ENCODE peak calls at places on chromosomes 4 and X, in eight cellular contexts. V is pancreas; O is activated T-helper 1 cell treated with anti-CD3 and anti-CD28 coated beads, Interleukin-12 subunit alpha, Interleukin-12 subunit beta, Interleukin-2, Interleukin-4 antibody, amounts not matched to agents 30 ng/mL and 10 ng/mL and 1 ng/mL, durations not matched to agents 14 hours and 24 hours and 36 hours; P is testis; K is natural killer cell treated with Interleukin-12 subunit alpha and Interleukin-12 subunit beta and Interleukin-15 and Interleukin-18, amount 100 ng/mL, for 72 hours; Q is bronchial epithelial cell; G is stimulated activated CD8-positive, alpha-beta memory T cell treated with anti-CD3 and anti-CD28 coated beads, Interleukin-15, amount 100 ng/mL, for 1 hour; L is small intestine. X is an unnamed sample.

GRCh38 chr4:8690811-8691775 is 98.5 kb downstream of the CPZ start:
- DNase-seq in V (no peak), O (no peak), K (no peak), G (no peak), L (no peak), P (no peak), Q (no peak), X (no peak)

GRCh38 chr4:175935016-175935661 is 123.1 kb upstream of the GPM6A start:
- DNase-seq in O (no peak), K (no peak), G (no peak), P (no peak), Q (peak; percentile 84), V (no peak), L (peak; percentile 4), X (no peak)

GRCh38 chr4:182578402-182578801 is 335.2 kb downstream of the TENM3 start:
- DNase-seq in V (no peak), L (no peak), O (no peak), K (no peak), P (no peak), Q (peak; percentile 90), G (no peak), X (no peak)

GRCh38 chr4:123588631-123589223 is 192.1 kb downstream of the SPRY1 start:
- DNase-seq in P (no peak), G (no peak), K (no peak), O (no peak), Q (no peak), L (no peak), V (no peak), X (no peak)

GRCh38 chrX:153161952-153162351 is 17.1 kb upstream of the MAGEA1 start:
- DNase-seq in Q (no peak), V (no peak), O (no peak), G (no peak), L (no peak), K (no peak), P (no peak), X (no peak)

GRCh38 chr4:76308548-76308947 is 2.0 kb downstream of the STBD1 start:
- DNase-seq in O (no peak), P (no peak), Q (no peak), K (no peak), V (peak; percentile 61), G (no peak), L (peak; percentile 83), X (no peak)

GRCh38 chr4:7186081-7186480 is 6.3 kb upstream of the SORCS2 start:
- DNase-seq in V (peak; percentile 67), G (no peak), P (no peak), L (peak; percentile 19), O (no peak), K (no peak), Q (no peak), X (no peak)

GRCh38 chr4:158682071-158682470 is 10.0 kb downstream of the ETFDH start:
- DNase-seq in L (no peak), O (no peak), Q (no peak), V (no peak), G (no peak), P (no peak), K (no peak), X (no peak)

GRCh38 chr4:184807797-184808718 is 17.7 kb downstream of the ACSL1 start:
- DNase-seq in O (no peak), G (no peak), L (no peak), K (no peak), Q (peak; percentile 78), V (no peak), P (peak; percentile 52), X (peak; percentile 56)

GRCh38 chr4:10608501-10609219 is 75.9 kb downstream of the CLNK start:
- DNase-seq in V (no peak), K (no peak), P (no peak), O (no peak), L (no peak), G (no peak), Q (no peak), X (no peak)

GRCh38 chr4:3630934-3631585 is 98.8 kb upstream of the LRPAP1 start:
- DNase-seq in L (peak; percentile 31), G (no peak), O (no peak), V (peak; percentile 48), K (no peak), Q (no peak), P (no peak), X (no peak)

GRCh38 chr4:71456841-71457240 is 118.0 kb downstream of the SLC4A4 start:
- DNase-seq in O (no peak), G (no peak), Q (peak; percentile 97), L (peak; percentile 9), K (no peak), V (no peak), P (no peak), X (no peak)

GRCh38 chr4:5568931-5569330 is 139.4 kb downstream of the EVC2 start:
- DNase-seq in Q (no peak), G (no peak), V (no peak), P (no peak), O (no peak), K (no peak), L (no peak), X (no peak)

GRCh38 chrX:47145408-47146120 is 543 bp downstream of the RBM10 start:
- DNase-seq in K (no peak), V (peak; percentile 27), O (no peak), L (no peak), G (no peak), Q (no peak), P (peak; percentile 23), X (no peak)

GRCh38 chr4:93719552-93719951 is 109.0 kb upstream of the ATOH1 start:
- DNase-seq in O (no peak), K (no peak), V (no peak), Q (peak; percentile 85), G (no peak), P (no peak), L (no peak), X (no peak)

GRCh38 chr4:20172070-20172760 is 79.5 kb upstream of the SLIT2 start:
- DNase-seq in G (no peak), K (no peak), O (no peak), V (no peak), P (no peak), Q (no peak), L (no peak), X (no peak)

GRCh38 chr4:127781303-127782024 is 658 bp upstream of the HSPA4L start:
- DNase-seq in K (peak; percentile 69), G (no peak), Q (no peak), O (no peak), P (peak; percentile 70), L (peak; percentile 21), V (peak; percentile 76), X (no peak)

GRCh38 chrX:28120076-28120475 is 138.8 kb upstream of the DCAF8L1 start:
- DNase-seq in K (no peak), O (no peak), P (no peak), Q (peak; percentile 80), V (no peak), G (no peak), L (no peak), X (no peak)

GRCh38 chr4:94766856-94767255 is 9.1 kb downstream of the BMPR1B start:
- DNase-seq in K (no peak), O (no peak), L (no peak), Q (peak; percentile 96), P (no peak), V (no peak), G (no peak), X (no peak)

GRCh38 chr4:83054928-83055327 is 19.9 kb downstream of the COPS4 start:
- DNase-seq in G (no peak), Q (peak; percentile 20), K (no peak), L (no peak), P (no peak), O (no peak), V (no peak), X (no peak)

GRCh38 chr4:110850461-110851447 is 227.9 kb upstream of the PITX2 start:
- DNase-seq in V (no peak), K (no peak), P (no peak), L (no peak), G (no peak), O (no peak), Q (no peak), X (no peak)

GRCh38 chr4:122803788-122804208 is 22.8 kb upstream of the FGF2 start:
- DNase-seq in Q (no peak), P (no peak), L (no peak), O (no peak), V (no peak), G (no peak), K (no peak), X (no peak)

GRCh38 chr4:48190839-48191238 is 56.8 kb upstream of the TXK start:
- DNase-seq in Q (no peak), P (no peak), V (no peak), O (no peak), L (no peak), G (no peak), K (no peak), X (no peak)

GRCh38 chr4:182427530-182427929 is 184.3 kb downstream of the TENM3 start:
- DNase-seq in O (no peak), K (no peak), L (no peak), P (no peak), Q (no peak), V (no peak), G (no peak), X (no peak)

GRCh38 chrX:3271485-3272186 is 74.8 kb downstream of the MXRA5 start:
- DNase-seq in Q (peak; percentile 79), G (no peak), O (no peak), L (no peak), V (no peak), K (no peak), P (no peak), X (no peak)

GRCh38 chrX:115968436-115969252 is 201.9 kb upstream of the AGTR2 start:
- DNase-seq in K (no peak), G (no peak), P (peak; percentile 69), L (peak; percentile 51), O (no peak), Q (peak; percentile 31), V (peak; percentile 66), X (peak; percentile 57)

GRCh38 chr4:159010563-159011260 is 92.2 kb upstream of the RAPGEF2 start:
- DNase-seq in K (no peak), P (no peak), G (no peak), L (no peak), O (no peak), Q (peak; percentile 82), V (peak; percentile 60), X (no peak)

GRCh38 chrX:46954716-46955115 is 42.5 kb downstream of the JADE3 start:
- DNase-seq in O (no peak), G (no peak), L (no peak), V (no peak), Q (no peak), K (no peak), P (no peak), X (no peak)

X was measured in neural crest cell.